ENCODE peak calls at places on chromosomes 6 and 20, in six cellular contexts. One of them, this sample, is unnamed.

GRCh38 chr20:64001607-64002011 is 20.7 kb downstream of the PRPF6 start:
- DNase-seq in posterior cingulate gyrus: no peak
- DNase-seq in fibroblast of lung: peak; percentile 54
- DNase-seq in kidney glomerular epithelial cell: no peak
- DNase-seq in effector CD8-positive, alpha-beta T cell: no peak
- DNase-seq in brain pericyte: no peak
- DNase-seq in this sample: no peak

GRCh38 chr20:64102647-64103354 is 4.6 kb downstream of the NPBWR2 start:
- DNase-seq in posterior cingulate gyrus: peak; percentile 68
- DNase-seq in fibroblast of lung: no peak
- DNase-seq in kidney glomerular epithelial cell: no peak
- DNase-seq in effector CD8-positive, alpha-beta T cell: no peak
- DNase-seq in brain pericyte: no peak
- DNase-seq in this sample: no peak

GRCh38 chr6:44625996-44626395 is 238.5 kb downstream of the CDC5L start:
- DNase-seq in posterior cingulate gyrus: no peak
- DNase-seq in fibroblast of lung: no peak
- DNase-seq in kidney glomerular epithelial cell: no peak
- DNase-seq in effector CD8-positive, alpha-beta T cell: no peak
- DNase-seq in brain pericyte: no peak
- DNase-seq in this sample: no peak

GRCh38 chr6:16487953-16488674 is 249.7 kb downstream of the GMPR start:
- DNase-seq in posterior cingulate gyrus: no peak
- DNase-seq in fibroblast of lung: no peak
- DNase-seq in kidney glomerular epithelial cell: no peak
- DNase-seq in effector CD8-positive, alpha-beta T cell: no peak
- DNase-seq in brain pericyte: no peak
- DNase-seq in this sample: no peak

GRCh38 chr6:29628419-29629281 is 4.3 kb downstream of the GABBR1 start:
- DNase-seq in posterior cingulate gyrus: peak; percentile 80
- DNase-seq in fibroblast of lung: peak; percentile 69
- DNase-seq in kidney glomerular epithelial cell: peak; percentile 91
- DNase-seq in effector CD8-positive, alpha-beta T cell: peak; percentile 35
- DNase-seq in brain pericyte: peak; percentile 29
- DNase-seq in this sample: peak; percentile 69

GRCh38 chr6:558089-558488 is 98.8 kb downstream of the HUS1B start:
- DNase-seq in posterior cingulate gyrus: no peak
- DNase-seq in fibroblast of lung: no peak
- DNase-seq in kidney glomerular epithelial cell: no peak
- DNase-seq in effector CD8-positive, alpha-beta T cell: no peak
- DNase-seq in brain pericyte: no peak
- DNase-seq in this sample: peak; percentile 23

GRCh38 chr20:59784365-59785117 is 148.9 kb downstream of the SYCP2 start:
- DNase-seq in posterior cingulate gyrus: no peak
- DNase-seq in fibroblast of lung: no peak
- DNase-seq in kidney glomerular epithelial cell: no peak
- DNase-seq in effector CD8-positive, alpha-beta T cell: no peak
- DNase-seq in brain pericyte: no peak
- DNase-seq in this sample: no peak

GRCh38 chr6:9248125-9248524 is 812.8 kb upstream of the SLC35B3 start:
- DNase-seq in posterior cingulate gyrus: no peak
- DNase-seq in fibroblast of lung: no peak
- DNase-seq in kidney glomerular epithelial cell: no peak
- DNase-seq in effector CD8-positive, alpha-beta T cell: no peak
- DNase-seq in brain pericyte: no peak
- DNase-seq in this sample: no peak

GRCh38 chr6:139344186-139344963 is 30.1 kb downstream of the CITED2 start:
- DNase-seq in posterior cingulate gyrus: no peak
- DNase-seq in fibroblast of lung: no peak
- DNase-seq in kidney glomerular epithelial cell: no peak
- DNase-seq in effector CD8-positive, alpha-beta T cell: no peak
- DNase-seq in brain pericyte: no peak
- DNase-seq in this sample: no peak

GRCh38 chr6:169427856-169428255 is 174.2 kb upstream of the THBS2 start:
- DNase-seq in posterior cingulate gyrus: no peak
- DNase-seq in fibroblast of lung: peak; percentile 76
- DNase-seq in kidney glomerular epithelial cell: peak; percentile 49
- DNase-seq in effector CD8-positive, alpha-beta T cell: no peak
- DNase-seq in brain pericyte: peak; percentile 80
- DNase-seq in this sample: no peak

GRCh38 chr6:161138545-161139303 is 135.1 kb downstream of the AGPAT4 start:
- DNase-seq in posterior cingulate gyrus: no peak
- DNase-seq in fibroblast of lung: no peak
- DNase-seq in kidney glomerular epithelial cell: no peak
- DNase-seq in effector CD8-positive, alpha-beta T cell: no peak
- DNase-seq in brain pericyte: no peak
- DNase-seq in this sample: no peak

GRCh38 chr20:45969712-45970634 is 2.0 kb downstream of the ZNF335 start:
- DNase-seq in posterior cingulate gyrus: no peak
- DNase-seq in fibroblast of lung: peak; percentile 56
- DNase-seq in kidney glomerular epithelial cell: peak; percentile 11
- DNase-seq in effector CD8-positive, alpha-beta T cell: no peak
- DNase-seq in brain pericyte: no peak
- DNase-seq in this sample: peak; percentile 78

GRCh38 chr20:45583502-45583901 is 4.4 kb upstream of the WFDC8 start:
- DNase-seq in posterior cingulate gyrus: no peak
- DNase-seq in fibroblast of lung: no peak
- DNase-seq in kidney glomerular epithelial cell: no peak
- DNase-seq in effector CD8-positive, alpha-beta T cell: no peak
- DNase-seq in brain pericyte: no peak
- DNase-seq in this sample: no peak

GRCh38 chr6:107716688-107717089 is 107.4 kb downstream of the SCML4 start:
- DNase-seq in posterior cingulate gyrus: no peak
- DNase-seq in fibroblast of lung: peak; percentile 21
- DNase-seq in kidney glomerular epithelial cell: no peak
- DNase-seq in effector CD8-positive, alpha-beta T cell: peak; percentile 39
- DNase-seq in brain pericyte: no peak
- DNase-seq in this sample: peak; percentile 6

GRCh38 chr20:63837475-63837874 is 6.4 kb upstream of the ZBTB46 start:
- DNase-seq in posterior cingulate gyrus: no peak
- DNase-seq in fibroblast of lung: no peak
- DNase-seq in kidney glomerular epithelial cell: no peak
- DNase-seq in effector CD8-positive, alpha-beta T cell: no peak
- DNase-seq in brain pericyte: no peak
- DNase-seq in this sample: no peak

GRCh38 chr6:15327271-15327670 is 81.4 kb downstream of the JARID2 start:
- DNase-seq in posterior cingulate gyrus: no peak
- DNase-seq in fibroblast of lung: peak; percentile 15
- DNase-seq in kidney glomerular epithelial cell: no peak
- DNase-seq in effector CD8-positive, alpha-beta T cell: no peak
- DNase-seq in brain pericyte: no peak
- DNase-seq in this sample: peak; percentile 61

GRCh38 chr20:4071177-4071723 is 55.9 kb upstream of the RNF24 start:
- DNase-seq in posterior cingulate gyrus: no peak
- DNase-seq in fibroblast of lung: no peak
- DNase-seq in kidney glomerular epithelial cell: no peak
- DNase-seq in effector CD8-positive, alpha-beta T cell: no peak
- DNase-seq in brain pericyte: no peak
- DNase-seq in this sample: no peak

GRCh38 chr6:128919412-128919811 is 36.5 kb downstream of the LAMA2 start:
- DNase-seq in posterior cingulate gyrus: no peak
- DNase-seq in fibroblast of lung: peak; percentile 19
- DNase-seq in kidney glomerular epithelial cell: no peak
- DNase-seq in effector CD8-positive, alpha-beta T cell: no peak
- DNase-seq in brain pericyte: no peak
- DNase-seq in this sample: no peak

GRCh38 chr20:43667341-43668132 is 623 bp downstream of the MYBL2 start:
- DNase-seq in posterior cingulate gyrus: no peak
- DNase-seq in fibroblast of lung: peak; percentile 13
- DNase-seq in kidney glomerular epithelial cell: no peak
- DNase-seq in effector CD8-positive, alpha-beta T cell: no peak
- DNase-seq in brain pericyte: no peak
- DNase-seq in this sample: peak; percentile 21

GRCh38 chr6:40906759-40907158 is 132.3 kb downstream of the UNC5CL start:
- DNase-seq in posterior cingulate gyrus: no peak
- DNase-seq in fibroblast of lung: peak; percentile 45
- DNase-seq in kidney glomerular epithelial cell: peak; percentile 31
- DNase-seq in effector CD8-positive, alpha-beta T cell: no peak
- DNase-seq in brain pericyte: no peak
- DNase-seq in this sample: peak; percentile 75

GRCh38 chr6:112004397-112005341 is 49.2 kb upstream of the CCN6 start:
- DNase-seq in posterior cingulate gyrus: no peak
- DNase-seq in fibroblast of lung: no peak
- DNase-seq in kidney glomerular epithelial cell: no peak
- DNase-seq in effector CD8-positive, alpha-beta T cell: no peak
- DNase-seq in brain pericyte: no peak
- DNase-seq in this sample: no peak

GRCh38 chr6:39906318-39906761 is 27.9 kb downstream of the MOCS1 start:
- DNase-seq in posterior cingulate gyrus: no peak
- DNase-seq in fibroblast of lung: no peak
- DNase-seq in kidney glomerular epithelial cell: no peak
- DNase-seq in effector CD8-positive, alpha-beta T cell: no peak
- DNase-seq in brain pericyte: no peak
- DNase-seq in this sample: no peak

GRCh38 chr6:89888871-89889270 is 5.4 kb upstream of the GJA10 start:
- DNase-seq in posterior cingulate gyrus: no peak
- DNase-seq in fibroblast of lung: no peak
- DNase-seq in kidney glomerular epithelial cell: no peak
- DNase-seq in effector CD8-positive, alpha-beta T cell: no peak
- DNase-seq in brain pericyte: no peak
- DNase-seq in this sample: no peak

GRCh38 chr6:157867155-157867559 is 44.1 kb downstream of the SNX9 start:
- DNase-seq in posterior cingulate gyrus: no peak
- DNase-seq in fibroblast of lung: peak; percentile 55
- DNase-seq in kidney glomerular epithelial cell: peak; percentile 16
- DNase-seq in effector CD8-positive, alpha-beta T cell: no peak
- DNase-seq in brain pericyte: no peak
- DNase-seq in this sample: peak; percentile 68

GRCh38 chr6:38155576-38156204 is 336.2 kb downstream of the ZFAND3 start:
- DNase-seq in posterior cingulate gyrus: no peak
- DNase-seq in fibroblast of lung: no peak
- DNase-seq in kidney glomerular epithelial cell: no peak
- DNase-seq in effector CD8-positive, alpha-beta T cell: no peak
- DNase-seq in brain pericyte: peak; percentile 46
- DNase-seq in this sample: peak; percentile 47

GRCh38 chr6:160967351-160967750 is 24.2 kb upstream of the MAP3K4 start:
- DNase-seq in posterior cingulate gyrus: no peak
- DNase-seq in fibroblast of lung: no peak
- DNase-seq in kidney glomerular epithelial cell: no peak
- DNase-seq in effector CD8-positive, alpha-beta T cell: no peak
- DNase-seq in brain pericyte: no peak
- DNase-seq in this sample: no peak

GRCh38 chr6:106149472-106150069 is 63.4 kb downstream of the PRDM1 start:
- DNase-seq in posterior cingulate gyrus: no peak
- DNase-seq in fibroblast of lung: no peak
- DNase-seq in kidney glomerular epithelial cell: no peak
- DNase-seq in effector CD8-positive, alpha-beta T cell: no peak
- DNase-seq in brain pericyte: no peak
- DNase-seq in this sample: no peak

GRCh38 chr6:151161363-151161762 is 78.4 kb upstream of the AKAP12 start:
- DNase-seq in posterior cingulate gyrus: no peak
- DNase-seq in fibroblast of lung: no peak
- DNase-seq in kidney glomerular epithelial cell: no peak
- DNase-seq in effector CD8-positive, alpha-beta T cell: no peak
- DNase-seq in brain pericyte: peak; percentile 53
- DNase-seq in this sample: no peak

GRCh38 chr20:9081423-9081966 is 12.6 kb downstream of the PLCB4 start:
- DNase-seq in posterior cingulate gyrus: no peak
- DNase-seq in fibroblast of lung: no peak
- DNase-seq in kidney glomerular epithelial cell: no peak
- DNase-seq in effector CD8-positive, alpha-beta T cell: no peak
- DNase-seq in brain pericyte: no peak
- DNase-seq in this sample: no peak

GRCh38 chr20:11734431-11734830 is 183.3 kb upstream of the BTBD3 start:
- DNase-seq in posterior cingulate gyrus: no peak
- DNase-seq in fibroblast of lung: no peak
- DNase-seq in kidney glomerular epithelial cell: no peak
- DNase-seq in effector CD8-positive, alpha-beta T cell: no peak
- DNase-seq in brain pericyte: no peak
- DNase-seq in this sample: no peak

GRCh38 chr20:63955281-63955845 is 853 bp downstream of the UCKL1 start:
- DNase-seq in posterior cingulate gyrus: no peak
- DNase-seq in fibroblast of lung: peak; percentile 28
- DNase-seq in kidney glomerular epithelial cell: no peak
- DNase-seq in effector CD8-positive, alpha-beta T cell: peak; percentile 45
- DNase-seq in brain pericyte: no peak
- DNase-seq in this sample: peak; percentile 39

GRCh38 chr6:17032595-17033591 is 69.0 kb upstream of the STMND1 start:
- DNase-seq in posterior cingulate gyrus: no peak
- DNase-seq in fibroblast of lung: peak; percentile 95
- DNase-seq in kidney glomerular epithelial cell: peak; percentile 91
- DNase-seq in effector CD8-positive, alpha-beta T cell: no peak
- DNase-seq in brain pericyte: peak; percentile 47
- DNase-seq in this sample: peak; percentile 95

GRCh38 chr20:17225891-17226409 is 890 bp upstream of the PCSK2 start:
- DNase-seq in posterior cingulate gyrus: peak; percentile 48
- DNase-seq in fibroblast of lung: no peak
- DNase-seq in kidney glomerular epithelial cell: no peak
- DNase-seq in effector CD8-positive, alpha-beta T cell: no peak
- DNase-seq in brain pericyte: no peak
- DNase-seq in this sample: no peak

GRCh38 chr6:4347877-4348276 is 212.5 kb upstream of the ECI2 start:
- DNase-seq in posterior cingulate gyrus: no peak
- DNase-seq in fibroblast of lung: no peak
- DNase-seq in kidney glomerular epithelial cell: no peak
- DNase-seq in effector CD8-positive, alpha-beta T cell: no peak
- DNase-seq in brain pericyte: no peak
- DNase-seq in this sample: no peak

GRCh38 chr6:43784049-43784855 is 14.2 kb downstream of the VEGFA start:
- DNase-seq in posterior cingulate gyrus: no peak
- DNase-seq in fibroblast of lung: no peak
- DNase-seq in kidney glomerular epithelial cell: no peak
- DNase-seq in effector CD8-positive, alpha-beta T cell: no peak
- DNase-seq in brain pericyte: no peak
- DNase-seq in this sample: no peak

GRCh38 chr20:22795897-22796296 is 211.5 kb upstream of the FOXA2 start:
- DNase-seq in posterior cingulate gyrus: no peak
- DNase-seq in fibroblast of lung: peak; percentile 93
- DNase-seq in kidney glomerular epithelial cell: peak; percentile 98
- DNase-seq in effector CD8-positive, alpha-beta T cell: no peak
- DNase-seq in brain pericyte: peak; percentile 20
- DNase-seq in this sample: peak; percentile 98

GRCh38 chr6:18053555-18054445 is 66.4 kb upstream of the KIF13A start:
- DNase-seq in posterior cingulate gyrus: no peak
- DNase-seq in fibroblast of lung: no peak
- DNase-seq in kidney glomerular epithelial cell: no peak
- DNase-seq in effector CD8-positive, alpha-beta T cell: no peak
- DNase-seq in brain pericyte: no peak
- DNase-seq in this sample: no peak

GRCh38 chr6:11185204-11185842 is 47.1 kb downstream of the NEDD9 start:
- DNase-seq in posterior cingulate gyrus: no peak
- DNase-seq in fibroblast of lung: no peak
- DNase-seq in kidney glomerular epithelial cell: no peak
- DNase-seq in effector CD8-positive, alpha-beta T cell: no peak
- DNase-seq in brain pericyte: no peak
- DNase-seq in this sample: no peak

GRCh38 chr6:126123226-126123625 is 136.9 kb downstream of the TRMT11 start:
- DNase-seq in posterior cingulate gyrus: no peak
- DNase-seq in fibroblast of lung: no peak
- DNase-seq in kidney glomerular epithelial cell: no peak
- DNase-seq in effector CD8-positive, alpha-beta T cell: no peak
- DNase-seq in brain pericyte: no peak
- DNase-seq in this sample: no peak

GRCh38 chr20:62524486-62524885 is 48.7 kb upstream of the GATA5 start:
- DNase-seq in posterior cingulate gyrus: no peak
- DNase-seq in fibroblast of lung: no peak
- DNase-seq in kidney glomerular epithelial cell: no peak
- DNase-seq in effector CD8-positive, alpha-beta T cell: no peak
- DNase-seq in brain pericyte: no peak
- DNase-seq in this sample: no peak